ENCODE peak calls at places on chromosomes 1 and 21, in four cellular contexts. J is H1, Z is A549, K is tibial nerve. V is an unnamed sample.

GRCh38 chr1:214386747-214387146 is 105.8 kb downstream of the SMYD2 start:
- DNase-seq in K (no peak), J (peak), Z (no peak), V (no peak)

GRCh38 chr1:246567258-246568235 is 1.3 kb downstream of the CNST start:
- DNase-seq in K (no peak), Z (peak), J (no peak), V (no peak)

GRCh38 chr1:5432436-5432835 is 559.8 kb downstream of the NPHP4 start:
- DNase-seq in Z (no peak), J (no peak), K (no peak), V (no peak)

GRCh38 chr1:43300661-43301094 is at the start of gene TIE1:
- DNase-seq in Z (no peak), J (no peak), K (no peak), V (no peak)

GRCh38 chr1:115648717-115649691 is 7.2 kb downstream of the VANGL1 start:
- DNase-seq in Z (no peak), K (no peak), J (no peak), V (no peak)

GRCh38 chr1:35379317-35380000 is 111.0 kb downstream of the ZMYM4 start:
- DNase-seq in J (no peak), Z (no peak), K (no peak), V (no peak)

GRCh38 chr1:231187556-231187955 is 25.7 kb downstream of the TRIM67 start:
- DNase-seq in K (no peak), Z (no peak), J (no peak), V (no peak)

GRCh38 chr1:6652986-6653385 is 28.3 kb downstream of the THAP3 start:
- DNase-seq in J (no peak), Z (no peak), K (no peak), V (no peak)

GRCh38 chr21:46492851-46493250 is 34.2 kb downstream of the DIP2A start:
- DNase-seq in K (no peak), Z (no peak), J (no peak), V (no peak)

GRCh38 chr1:54804471-54805132 is 3.5 kb upstream of the TTC22 start:
- DNase-seq in J (no peak), Z (no peak), K (no peak), V (peak)

GRCh38 chr1:64539808-64540207 is 69.9 kb downstream of the CACHD1 start:
- DNase-seq in J (no peak), Z (no peak), K (peak), V (peak)

GRCh38 chr1:201712387-201713092 is 116.4 kb upstream of the IPO9 start:
- DNase-seq in J (no peak), K (no peak), Z (no peak), V (peak)

GRCh38 chr21:45169682-45170081 is 95.3 kb downstream of the ADARB1 start:
- DNase-seq in Z (no peak), K (no peak), J (no peak), V (no peak)

GRCh38 chr1:41455479-41456271 is 28.8 kb downstream of the EDN2 start:
- DNase-seq in Z (no peak), K (no peak), J (no peak), V (peak)

GRCh38 chr1:145918144-145918991 is at the start of gene PEX11B:
- DNase-seq in J (peak), Z (peak), K (peak), V (peak)

GRCh38 chr1:207397525-207397926 is 56.6 kb upstream of the CR2 start:
- DNase-seq in K (no peak), J (no peak), Z (peak), V (no peak)

GRCh38 chr1:56326056-56326455 is 253.3 kb downstream of the PLPP3 start:
- DNase-seq in J (no peak), K (no peak), Z (no peak), V (no peak)

DNA sequence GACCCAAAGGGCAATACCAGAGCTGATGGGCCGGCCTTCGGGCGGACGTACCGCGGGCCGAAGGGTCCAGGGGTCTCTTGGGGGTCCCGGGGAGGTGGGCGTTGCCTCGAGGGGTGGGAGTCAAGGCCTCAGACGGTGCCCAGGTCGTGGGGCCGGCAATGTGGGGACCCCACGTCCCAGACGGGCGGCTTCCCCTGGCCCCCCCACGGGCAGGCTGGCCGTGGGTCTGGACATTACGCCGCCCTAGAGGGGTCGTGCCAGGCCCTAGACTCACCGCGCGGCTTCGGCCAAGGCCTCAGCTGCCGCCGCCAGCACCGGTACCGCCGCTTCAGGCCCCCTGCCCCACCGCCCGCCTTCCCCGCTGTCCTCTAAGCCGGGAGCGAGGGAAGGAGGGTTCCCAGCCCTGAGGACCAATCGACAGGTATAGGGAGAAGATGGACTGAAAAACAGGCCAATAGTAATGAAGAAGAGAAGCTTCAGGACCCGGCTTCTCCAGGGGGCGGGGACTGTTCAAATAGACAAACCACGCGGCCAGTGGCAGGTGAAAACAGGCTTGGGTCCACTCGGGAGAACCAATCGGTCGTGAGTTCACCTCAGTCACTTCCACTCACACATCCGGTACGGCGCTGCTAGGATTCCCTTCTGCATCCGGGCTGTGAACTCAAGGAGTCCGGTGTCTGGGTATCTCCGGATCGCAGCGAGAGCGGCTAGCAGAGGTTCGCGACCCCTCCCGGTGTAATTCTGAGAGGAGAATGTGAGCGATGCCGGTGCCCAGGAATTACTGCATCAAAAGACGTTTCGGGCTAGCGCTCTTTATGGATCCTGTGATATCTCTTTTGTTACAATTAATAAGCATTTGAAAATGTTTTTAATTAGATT is at the start of gene MTOR:
- DNase-seq in Z (peak), K (peak), J (peak), V (peak)
- TF ChIP-seq EP300 in Z (no peak), K (peak), J (no peak), V (no peak)

GRCh38 chr1:21308330-21308729 is 18.1 kb upstream of the ECE1 start:
- DNase-seq in K (no peak), Z (no peak), J (no peak), V (peak)
- TF ChIP-seq EP300 in K (no peak), Z (no peak), J (no peak), V (peak)

GRCh38 chr1:89923517-89923916 is 71.4 kb upstream of the ZNF326 start:
- DNase-seq in J (no peak), K (no peak), Z (no peak), V (no peak)
- TF ChIP-seq EP300 in J (no peak), K (no peak), Z (no peak), V (no peak)

GRCh38 chr1:225660544-225660946 is 7.6 kb upstream of the ENAH start:
- DNase-seq in K (no peak), Z (no peak), J (no peak), V (no peak)

GRCh38 chr1:225655509-225656258 is 2.8 kb upstream of the ENAH start:
- DNase-seq in Z (peak), K (peak), J (peak), V (peak)

GRCh38 chr1:225654688-225655508 is 2.0 kb upstream of the ENAH start:
- DNase-seq in K (no peak), Z (no peak), J (peak), V (no peak)

GRCh38 chr1:225658041-225658440 is 5.1 kb upstream of the ENAH start:
- DNase-seq in Z (no peak), J (no peak), K (no peak), V (no peak)

GRCh38 chr1:225657462-225657989 is 4.6 kb upstream of the ENAH start:
- DNase-seq in J (peak), K (no peak), Z (peak), V (no peak)
- TF ChIP-seq EP300 in J (no peak), K (no peak), Z (no peak), V (no peak)

DNA sequence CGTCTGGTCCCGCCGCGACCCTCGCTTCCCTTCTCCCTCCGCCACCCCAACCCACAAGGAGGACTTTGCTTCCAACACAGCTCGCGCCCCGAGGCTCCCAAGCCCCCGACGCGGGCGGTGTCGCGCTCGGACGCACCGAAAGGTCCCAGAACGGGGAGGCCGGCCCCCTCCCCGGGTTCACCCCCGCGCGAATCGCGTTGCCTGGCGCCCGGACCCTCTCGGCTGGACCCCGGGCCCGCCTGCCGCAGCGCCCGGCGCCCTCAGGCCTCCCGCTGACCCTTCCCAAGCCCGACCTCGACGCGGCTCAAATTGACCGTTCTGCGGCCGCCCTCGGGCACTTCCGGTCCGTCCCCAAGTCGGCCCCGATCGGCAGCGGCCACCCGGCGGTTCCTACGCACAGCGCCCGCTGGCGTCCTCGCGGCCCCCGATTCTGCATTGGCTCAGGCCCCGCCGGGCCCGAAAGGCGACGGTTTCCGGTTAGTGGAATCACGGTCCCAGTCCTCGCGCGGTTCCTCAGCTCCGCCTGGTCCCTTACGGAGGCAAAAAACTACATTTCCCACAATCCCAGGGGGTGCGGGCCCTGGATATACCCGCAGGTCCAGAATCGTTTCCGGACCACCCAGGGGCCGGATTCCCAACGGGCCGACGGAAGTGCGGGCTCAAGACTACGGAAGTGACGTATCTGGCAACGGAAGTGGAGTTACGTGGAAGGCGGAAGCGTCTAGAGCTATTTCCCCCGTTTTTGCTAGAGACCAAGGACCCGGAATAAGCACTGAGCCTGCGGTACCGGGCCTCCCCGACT is at the start of gene AURKAIP1:
- DNase-seq in J (peak), K (peak), Z (peak), V (peak)
- TF ChIP-seq EP300 in J (no peak), K (peak), Z (no peak), V (no peak)

GRCh38 chr1:20496241-20496661 is 10.2 kb upstream of the CAMK2N1 start:
- DNase-seq in Z (no peak), K (no peak), J (no peak), V (no peak)
- TF ChIP-seq EP300 in Z (no peak), K (no peak), J (no peak), V (no peak)

DNA sequence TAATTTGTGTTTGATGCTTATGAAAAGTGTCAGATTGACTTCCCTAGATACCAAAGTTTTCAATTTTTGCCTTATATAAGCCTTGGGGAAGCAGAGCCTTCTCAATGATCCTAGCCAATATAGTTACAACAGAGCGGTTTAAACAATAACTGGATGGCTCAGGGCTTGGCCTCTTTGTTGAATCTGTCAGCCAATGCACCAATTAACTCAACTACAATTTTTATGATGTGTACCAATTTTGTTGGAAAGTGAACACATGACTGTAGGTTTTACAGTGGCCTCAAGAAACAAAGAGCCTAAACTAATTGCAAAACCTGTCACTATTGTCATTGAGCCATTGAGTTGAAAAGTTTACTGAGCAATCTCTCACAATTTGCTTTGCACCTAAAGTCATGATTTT is 71.6 kb upstream of the RGS18 start:
- DNase-seq in Z (no peak), J (no peak), K (no peak), V (no peak)
- TF ChIP-seq EP300 in Z (no peak), J (no peak), K (no peak), V (no peak)

GRCh38 chr21:42474043-42474831 is 21.8 kb downstream of the RSPH1 start:
- DNase-seq in Z (peak), J (no peak), K (no peak), V (no peak)
- TF ChIP-seq EP300 in Z (no peak), J (no peak), K (no peak), V (no peak)

GRCh38 chr1:156801409-156802121 is 15.1 kb downstream of the SH2D2A start:
- DNase-seq in Z (no peak), K (peak), J (no peak), V (no peak)
- TF ChIP-seq EP300 in Z (no peak), K (peak), J (no peak), V (no peak)

DNA sequence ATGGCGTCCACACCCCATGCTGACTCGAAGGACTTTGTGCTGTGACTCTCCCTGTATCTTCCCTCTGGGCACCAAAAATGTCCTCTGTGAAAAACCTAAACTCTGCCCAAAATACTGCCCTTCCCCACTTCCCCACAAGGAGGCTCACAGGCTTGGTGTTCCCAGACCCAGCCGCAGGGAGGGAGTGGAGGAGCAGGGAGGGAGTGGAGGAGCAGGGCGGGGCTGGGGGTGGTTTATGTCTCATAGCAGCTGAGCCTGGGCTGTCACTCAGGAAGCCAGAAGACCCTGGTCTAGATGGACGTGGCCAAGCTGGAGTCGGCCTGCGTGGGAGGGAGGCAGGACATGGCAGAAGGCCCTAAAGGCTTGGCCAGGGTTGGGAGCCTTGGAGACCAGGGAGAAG is 461.7 kb downstream of the PTPRU start:
- DNase-seq in Z (peak), J (peak), K (no peak), V (no peak)
- TF ChIP-seq EP300 in Z (no peak), J (no peak), K (no peak), V (no peak)